ENCODE peak calls at places on chromosomes 1 and 21, in ten cellular contexts. K, L, D, O, G, W, X, C, T and I are unnamed samples.

GRCh38 chr1:207987164-207987563 is 76.2 kb upstream of the CD34 start:
- DNase-seq in K (no peak), L (no peak), D (no peak), O (no peak), G (no peak), W (no peak), X (no peak), C (peak), T (peak), I (no peak)

GRCh38 chr1:67228791-67229190 is 62.5 kb downstream of the IL23R start:
- DNase-seq in K (no peak), L (no peak), D (no peak), O (no peak), G (no peak), W (no peak), X (no peak), C (peak), T (no peak), I (no peak)

GRCh38 chr1:202160377-202160940 is at the start of gene PTPN7:
- DNase-seq in K (no peak), L (no peak), D (no peak), O (no peak), G (peak), W (no peak), X (peak), C (no peak), T (no peak), I (no peak)

GRCh38 chr1:20138961-20139550 is at the start of gene PLA2G2F:
- DNase-seq in K (no peak), L (no peak), D (no peak), O (no peak), G (no peak), W (no peak), X (no peak), C (no peak), T (no peak), I (no peak)

GRCh38 chr1:223008808-223009207 is 134.2 kb downstream of the TLR5 start:
- DNase-seq in K (no peak), L (no peak), D (no peak), O (no peak), G (no peak), W (no peak), X (no peak), C (no peak), T (no peak), I (no peak)

GRCh38 chr1:7376676-7377075 is 394.4 kb upstream of the VAMP3 start:
- DNase-seq in K (no peak), L (no peak), D (no peak), O (no peak), G (no peak), W (no peak), X (no peak), C (no peak), T (peak), I (no peak)

GRCh38 chr1:236494586-236495207 is 29.1 kb upstream of the LGALS8 start:
- DNase-seq in K (no peak), L (no peak), D (peak), O (no peak), G (no peak), W (no peak), X (no peak), C (no peak), T (no peak), I (no peak)

GRCh38 chr1:172146149-172146850 is 274.2 kb upstream of the C1orf105 start:
- DNase-seq in K (no peak), L (no peak), D (no peak), O (no peak), G (no peak), W (no peak), X (no peak), C (no peak), T (no peak), I (no peak)

GRCh38 chr21:21968810-21969588 is 970.8 kb downstream of the NCAM2 start:
- DNase-seq in K (no peak), L (no peak), D (no peak), O (no peak), G (no peak), W (no peak), X (no peak), C (no peak), T (no peak), I (no peak)

GRCh38 chr1:235633220-235633540 is 16.4 kb downstream of the GNG4 start:
- DNase-seq in K (no peak), L (no peak), D (no peak), O (no peak), G (no peak), W (no peak), X (no peak), C (no peak), T (no peak), I (no peak)

GRCh38 chr21:26565105-26565504 is 8.0 kb downstream of the CYYR1 start:
- DNase-seq in K (no peak), L (no peak), D (no peak), O (no peak), G (no peak), W (no peak), X (no peak), C (no peak), T (no peak), I (no peak)

GRCh38 chr1:24932284-24932683 is 2.2 kb upstream of the RUNX3 start:
- DNase-seq in K (peak), L (no peak), D (no peak), O (peak), G (peak), W (no peak), X (peak), C (peak), T (no peak), I (no peak)

GRCh38 chr1:205076245-205076761 is 8.0 kb downstream of the TMEM81 start:
- DNase-seq in K (no peak), L (no peak), D (no peak), O (no peak), G (no peak), W (no peak), X (no peak), C (no peak), T (no peak), I (peak)

GRCh38 chr1:165288301-165289120 is 68.0 kb downstream of the LMX1A start:
- DNase-seq in K (no peak), L (no peak), D (no peak), O (peak), G (no peak), W (no peak), X (no peak), C (peak), T (no peak), I (no peak)

GRCh38 chr1:84223751-84224432 is 77.6 kb upstream of the SAMD13 start:
- DNase-seq in K (no peak), L (no peak), D (no peak), O (no peak), G (no peak), W (no peak), X (no peak), C (no peak), T (no peak), I (no peak)

GRCh38 chr21:30831194-30831765 is 1.7 kb upstream of the KRTAP7-1 start:
- DNase-seq in K (no peak), L (no peak), D (peak), O (no peak), G (peak), W (no peak), X (peak), C (peak), T (no peak), I (no peak)

GRCh38 chr1:95039360-95040031 is 33.3 kb downstream of the ALG14 start:
- DNase-seq in K (no peak), L (no peak), D (no peak), O (no peak), G (no peak), W (peak), X (no peak), C (no peak), T (no peak), I (no peak)

GRCh38 chr1:53378061-53378460 is 50.2 kb upstream of the LRP8 start:
- DNase-seq in K (no peak), L (no peak), D (no peak), O (no peak), G (no peak), W (peak), X (no peak), C (no peak), T (no peak), I (no peak)

GRCh38 chr1:168497376-168497952 is 46.3 kb downstream of the XCL2 start:
- DNase-seq in K (no peak), L (no peak), D (peak), O (no peak), G (no peak), W (no peak), X (no peak), C (no peak), T (no peak), I (no peak)

GRCh38 chr1:209844695-209845404 is 17.1 kb downstream of the UTP25 start:
- DNase-seq in K (no peak), L (no peak), D (no peak), O (no peak), G (no peak), W (no peak), X (no peak), C (peak), T (no peak), I (no peak)

GRCh38 chr1:10788592-10789006 is 7.8 kb downstream of the CASZ1 start:
- DNase-seq in K (peak), L (no peak), D (peak), O (peak), G (no peak), W (no peak), X (no peak), C (no peak), T (no peak), I (peak)
- TF ChIP-seq CTCF in K (peak), L (peak), D (peak), O (peak), G (no peak), W (peak), X (no peak), C (peak), T (no peak), I (peak)

DNA sequence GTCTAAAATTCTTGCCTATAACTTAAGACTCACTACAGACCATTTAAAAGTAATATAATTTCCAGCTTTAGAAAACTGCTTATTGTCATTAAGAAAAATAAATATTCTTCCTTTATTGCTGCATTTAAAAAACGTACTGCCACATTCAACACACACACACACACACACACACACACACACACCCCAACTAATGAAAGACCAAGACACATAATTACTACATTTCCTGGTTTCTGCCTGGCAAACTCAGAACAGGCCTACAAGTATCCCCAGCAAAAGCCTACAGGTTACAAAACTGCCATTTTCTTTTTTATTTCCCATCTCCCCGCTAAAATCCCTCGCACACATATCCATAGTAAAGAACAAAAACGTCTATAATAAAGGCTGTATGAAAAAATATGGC is 1.5 kb downstream of the DENND2C start:
- DNase-seq in K (no peak), L (no peak), D (no peak), O (no peak), G (no peak), W (no peak), X (no peak), C (no peak), T (no peak), I (no peak)
- H3K4me3 ChIP-seq in K (peak), L (no peak), D (no peak), O (no peak), G (no peak), W (no peak), X (no peak), C (no peak), T (peak), I (no peak)

GRCh38 chr1:47030170-47030805 is 6.8 kb downstream of the CYP4X1 start:
- DNase-seq in K (no peak), L (no peak), D (no peak), O (no peak), G (no peak), W (no peak), X (no peak), C (peak), T (no peak), I (no peak)
- H3K27ac ChIP-seq in K (peak), L (no peak), D (no peak), O (no peak), G (no peak), W (no peak), X (no peak), C (no peak), T (no peak), I (no peak)

DNA sequence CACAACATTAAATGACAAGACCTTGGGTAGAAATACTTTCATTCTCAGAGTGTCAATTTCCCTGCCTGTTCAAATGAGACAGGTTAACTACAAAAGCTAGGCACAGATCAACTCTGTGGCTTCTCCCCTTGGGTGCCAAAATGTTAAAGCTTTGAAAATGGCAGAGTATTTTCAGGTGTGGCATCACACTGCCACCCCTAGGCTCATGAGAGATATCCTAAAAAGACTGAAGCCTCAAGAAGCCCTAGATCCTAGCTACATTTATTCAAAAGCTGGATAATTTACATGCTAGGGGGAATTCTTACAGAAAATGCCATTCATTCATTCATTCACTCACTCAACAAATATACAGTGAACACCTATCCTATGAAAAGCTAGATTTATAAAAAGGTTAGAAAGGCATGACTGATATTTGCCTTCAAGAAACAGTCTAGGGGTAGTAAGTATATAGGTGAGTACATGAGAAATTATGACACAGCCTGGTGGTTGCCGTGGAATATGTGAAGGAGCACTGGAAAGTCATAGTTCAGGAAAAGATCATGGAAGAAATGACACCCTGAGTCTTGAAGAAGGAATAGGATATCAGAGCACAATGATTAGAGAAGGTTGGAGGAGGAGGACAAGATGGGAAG is 15.9 kb upstream of the RAB4A start:
- DNase-seq in K (no peak), L (no peak), D (peak), O (no peak), G (no peak), W (no peak), X (peak), C (peak), T (no peak), I (peak)
- TF ChIP-seq CTCF in K (peak), L (peak), D (peak), O (peak), G (no peak), W (peak), X (peak), C (peak), T (no peak), I (peak)

DNA sequence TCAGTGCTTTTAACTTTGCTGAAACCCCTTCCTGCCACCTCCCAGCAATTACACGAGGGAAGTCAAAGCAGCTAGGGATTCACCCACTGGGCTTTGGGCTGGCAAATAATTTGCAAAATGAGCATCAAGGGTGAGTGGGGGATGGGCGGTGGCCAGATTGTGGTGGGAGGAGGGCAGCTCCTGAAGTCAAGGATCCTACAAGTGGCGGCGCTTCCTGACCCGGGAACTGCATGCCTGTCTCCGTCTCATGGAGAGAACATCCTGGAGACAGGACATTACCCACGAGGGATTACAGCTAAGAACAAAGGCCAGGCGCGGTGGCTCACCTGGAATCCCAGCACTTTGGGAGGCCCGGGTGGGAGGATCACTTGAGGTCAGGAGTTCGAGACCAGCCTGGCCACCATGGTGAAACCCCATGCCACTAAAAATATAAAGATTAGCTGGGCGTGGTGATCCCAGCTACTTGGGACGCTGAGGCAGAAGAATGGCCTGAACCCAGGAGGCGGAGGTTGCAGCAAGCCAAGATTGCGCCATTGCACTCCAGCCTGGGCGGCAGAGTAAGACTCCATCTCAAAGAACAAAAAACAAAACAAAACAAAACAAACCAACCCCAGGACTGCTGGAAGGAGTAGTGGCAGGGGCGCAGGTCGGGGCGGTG is 12.9 kb downstream of the TTC34 start:
- DNase-seq in K (no peak), L (no peak), D (no peak), O (no peak), G (no peak), W (no peak), X (no peak), C (no peak), T (no peak), I (peak)
- H3K4me3 ChIP-seq in K (no peak), L (no peak), D (no peak), O (no peak), G (no peak), W (no peak), X (no peak), C (no peak), T (no peak), I (no peak)

DNA sequence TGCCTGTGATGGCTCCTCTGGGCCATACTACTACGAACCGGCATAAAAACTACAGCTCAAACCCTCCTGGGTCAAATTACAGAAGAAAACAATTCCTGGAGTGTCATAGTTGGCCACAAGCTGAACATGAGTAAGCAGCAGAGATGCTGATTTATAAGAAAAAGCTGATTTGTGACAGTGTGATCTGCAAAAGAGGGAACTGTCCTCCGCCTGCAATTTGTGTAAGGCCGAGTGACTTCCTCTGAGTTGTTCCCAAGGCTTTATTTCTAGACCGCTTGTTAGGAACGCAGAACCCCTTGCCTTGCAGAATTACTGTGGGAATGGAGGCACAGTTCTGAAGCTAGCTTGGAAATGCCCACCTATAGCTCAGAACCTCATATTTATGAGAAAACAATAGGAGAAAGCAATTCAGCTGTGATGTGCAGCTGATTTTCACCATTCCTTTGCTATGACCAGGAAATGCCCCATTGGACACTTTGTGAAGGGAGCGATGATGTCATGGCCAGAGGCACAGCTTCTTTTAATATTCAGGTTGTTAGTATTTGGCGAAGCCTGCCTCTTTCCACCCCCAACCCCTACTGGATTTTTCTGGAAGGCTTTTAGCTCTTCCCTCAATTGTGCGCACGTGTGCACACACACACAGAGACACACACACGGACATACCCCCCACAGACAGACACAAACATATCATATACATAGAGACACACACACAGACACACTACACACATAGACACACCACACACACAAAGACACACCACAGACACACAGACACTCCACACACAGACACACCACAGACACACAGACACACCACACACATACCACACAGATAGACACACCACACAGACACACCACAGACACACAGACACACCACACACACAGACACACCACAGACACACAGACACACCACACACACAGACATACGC is 47.6 kb downstream of the IER5 start:
- DNase-seq in K (no peak), L (peak), D (no peak), O (no peak), G (no peak), W (no peak), X (no peak), C (peak), T (no peak), I (no peak)
- H3K27ac ChIP-seq in K (peak), L (peak), D (no peak), O (peak), G (no peak), W (peak), X (no peak), C (no peak), T (peak), I (peak)